ENCODE peak calls at places on chromosomes 3 and 15, in four cellular contexts. V is mesendoderm, F is HCT116, I is PC-3. U is an unnamed sample.
A peak's percentile ranks its signal among the peaks of the same experiment; 100 is the strongest.

GRCh38 chr3:125375950-125376679 is 990 bp upstream of the ZNF148 start:
- DNase-seq in V (no peak), F (no peak), I (peak; percentile 77), U (no peak)

GRCh38 chr3:12999147-13000140 is 73.8 kb downstream of the IQSEC1 start:
- DNase-seq in V (no peak), F (peak; percentile 74), I (no peak), U (peak; percentile 93)

GRCh38 chr3:136882575-136882974 is 20.6 kb downstream of the NCK1 start:
- DNase-seq in V (peak; percentile 19), F (no peak), I (no peak), U (no peak)

GRCh38 chr3:150401285-150401684 is 6.8 kb upstream of the TSC22D2 start:
- DNase-seq in V (no peak), F (no peak), I (no peak), U (no peak)

GRCh38 chr3:160012108-160012507 is 23.5 kb downstream of the IL12A start:
- DNase-seq in V (no peak), F (no peak), I (no peak), U (no peak)

GRCh38 chr15:48432688-48433087 is 101.5 kb downstream of the DUT start:
- DNase-seq in V (no peak), F (no peak), I (no peak), U (no peak)

GRCh38 chr3:124741027-124741426 is 10.8 kb downstream of the UMPS start:
- DNase-seq in V (no peak), F (no peak), I (peak; percentile 13), U (no peak)

GRCh38 chr3:115787818-115788217 is 164.5 kb downstream of the GAP43 start:
- DNase-seq in V (no peak), F (no peak), I (no peak), U (no peak)

GRCh38 chr3:195612075-195612800 is 28.5 kb upstream of the APOD start:
- DNase-seq in V (peak; percentile 42), F (no peak), I (no peak), U (peak; percentile 20)

GRCh38 chr15:56919708-56920637 is 1.5 kb downstream of the TCF12 start:
- DNase-seq in V (peak; percentile 79), F (no peak), I (peak; percentile 23), U (peak; percentile 28)

GRCh38 chr3:181711325-181712135 is at the start of gene SOX2:
- DNase-seq in V (peak; percentile 88), F (peak; percentile 38), I (peak; percentile 69), U (peak; percentile 48)

GRCh38 chr3:34793066-34793465 is 846.3 kb upstream of the ARPP21 start:
- DNase-seq in V (no peak), F (no peak), I (no peak), U (no peak)

GRCh38 chr3:104102386-104102785 is 1264.3 kb upstream of the ALCAM start:
- DNase-seq in V (peak; percentile 79), F (peak; percentile 45), I (peak; percentile 64), U (no peak)

GRCh38 chr3:129061888-129062834 is 1.6 kb downstream of the GP9 start:
- DNase-seq in V (no peak), F (no peak), I (no peak), U (no peak)

GRCh38 chr3:81920805-81921204 is 159.4 kb upstream of the GBE1 start:
- DNase-seq in V (no peak), F (no peak), I (no peak), U (no peak)

GRCh38 chr15:45228931-45229330 is 23.1 kb upstream of the SLC28A2 start:
- DNase-seq in V (no peak), F (no peak), I (no peak), U (no peak)

GRCh38 chr3:27031476-27031875 is 337.7 kb downstream of the NEK10 start:
- DNase-seq in V (no peak), F (no peak), I (no peak), U (no peak)

GRCh38 chr15:79896131-79896633 is 632 bp downstream of the MTHFS start:
- DNase-seq in V (no peak), F (no peak), I (no peak), U (no peak)

GRCh38 chr3:169846458-169847193 is 23.1 kb downstream of the LRRC31 start:
- DNase-seq in V (peak; percentile 60), F (peak; percentile 8), I (peak; percentile 92), U (no peak)

GRCh38 chr15:96170616-96171270 is 159.8 kb upstream of the NR2F2 start:
- DNase-seq in V (peak; percentile 83), F (no peak), I (no peak), U (no peak)

GRCh38 chr15:27358751-27359434 is 387.9 kb downstream of the GABRG3 start:
- DNase-seq in V (peak; percentile 48), F (no peak), I (peak; percentile 6), U (no peak)

GRCh38 chr3:43855674-43856299 is 165.0 kb downstream of the ABHD5 start:
- DNase-seq in V (peak; percentile 74), F (peak; percentile 27), I (peak; percentile 82), U (peak; percentile 70)

GRCh38 chr3:138890555-138891187 is 55.9 kb upstream of the PIK3CB start:
- DNase-seq in V (no peak), F (no peak), I (no peak), U (no peak)

GRCh38 chr3:129462365-129462968 is 22.4 kb downstream of the IFT122 start:
- DNase-seq in V (no peak), F (no peak), I (no peak), U (no peak)

GRCh38 chr3:130770637-130771036 is 24.0 kb upstream of the PIK3R4 start:
- DNase-seq in V (no peak), F (no peak), I (no peak), U (no peak)

GRCh38 chr15:81362790-81363189 is 11.2 kb downstream of the TMC3 start:
- DNase-seq in V (no peak), F (no peak), I (peak; percentile 19), U (no peak)

GRCh38 chr15:62495670-62496328 is 330.7 kb upstream of the C2CD4B start:
- DNase-seq in V (peak; percentile 35), F (no peak), I (no peak), U (peak; percentile 28)

GRCh38 chr3:170128977-170129431 is 52.5 kb downstream of the PHC3 start:
- DNase-seq in V (peak; percentile 44), F (no peak), I (peak; percentile 21), U (no peak)

DNA sequence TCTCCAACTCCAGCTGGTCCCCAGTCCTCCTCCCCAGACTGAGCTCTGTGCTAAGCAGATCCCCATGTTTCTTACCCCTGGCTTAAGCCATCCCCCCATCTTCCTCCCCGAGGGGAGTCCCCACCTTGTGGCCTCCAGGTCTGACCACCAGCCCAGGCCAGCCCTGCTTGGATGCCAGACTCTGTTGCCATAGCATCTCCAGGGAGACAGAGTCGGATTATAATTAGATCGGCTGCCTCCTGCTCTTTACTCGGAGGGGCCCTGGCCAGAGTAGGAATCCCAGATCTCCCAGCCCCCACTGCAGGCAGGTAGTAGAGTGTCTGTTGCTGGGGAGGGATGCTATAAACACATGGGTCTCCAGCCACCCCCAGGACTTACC is 2.4 kb downstream of the KLHDC8B start:
- DNase-seq in V (peak; percentile 62), F (no peak), I (no peak), U (no peak)
- H3K27ac ChIP-seq in V (peak overlapping the region; percentile 18), F (no peak overlapping the region), I (no peak overlapping the region), U (peak overlapping the region; percentile 88)

DNA sequence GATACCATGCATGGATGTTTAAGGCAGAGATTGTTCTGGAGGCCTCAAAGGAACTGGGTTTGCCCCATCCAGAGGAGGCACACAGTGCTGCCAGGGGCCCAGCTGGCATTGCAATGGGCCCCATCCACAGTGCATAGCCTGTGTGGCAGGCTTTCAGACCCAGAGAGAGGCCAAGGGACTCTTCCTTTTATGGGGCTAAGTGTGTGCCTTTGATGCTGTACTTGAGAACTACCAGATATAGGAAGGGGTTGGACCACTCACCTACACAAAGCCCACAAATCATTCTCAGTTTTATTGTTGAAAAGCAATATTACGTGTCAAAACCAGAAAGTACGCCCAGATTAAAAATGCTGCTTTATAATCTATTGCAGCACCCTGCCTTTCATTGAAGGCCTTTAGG is 134.9 kb downstream of the EPHB1 start:
- DNase-seq in V (no peak), F (no peak), I (no peak), U (no peak)
- H3K4me3 ChIP-seq in V (no peak overlapping the region), F (no peak overlapping the region), I (no peak overlapping the region), U (no peak overlapping the region)

DNA sequence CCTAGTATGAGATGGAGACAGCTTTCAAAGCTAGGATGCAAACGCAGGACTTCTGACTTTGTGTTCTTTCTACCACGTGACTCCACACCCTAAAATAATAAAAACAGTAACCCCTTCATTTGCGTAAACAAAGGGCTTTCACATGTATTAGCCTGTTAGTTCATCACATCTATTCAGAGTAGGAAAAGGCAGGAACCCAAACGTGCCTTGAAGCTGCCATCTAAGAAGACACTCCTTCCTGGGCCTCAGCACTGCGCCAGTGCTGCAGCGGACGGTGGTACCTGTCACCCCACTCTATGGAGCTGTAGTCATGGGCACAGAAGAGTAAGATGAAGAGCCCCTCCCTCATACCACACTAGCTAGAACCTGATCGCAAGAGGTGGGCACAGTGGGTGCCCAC is 34.3 kb downstream of the PLD1 start:
- DNase-seq in V (no peak), F (no peak), I (no peak), U (no peak)
- H3K27ac ChIP-seq in V (no peak overlapping the region), F (no peak overlapping the region), I (no peak overlapping the region), U (no peak overlapping the region)

GRCh38 chr3:49132073-49132436 is 795 bp downstream of the LAMB2 start:
- DNase-seq in V (no peak), F (no peak), I (no peak), U (no peak)
- H3K4me3 ChIP-seq in V (peak overlapping the region; percentile 88), F (peak overlapping the region; percentile 70), I (peak overlapping the region; percentile 91), U (peak overlapping the region; percentile 52)

DNA sequence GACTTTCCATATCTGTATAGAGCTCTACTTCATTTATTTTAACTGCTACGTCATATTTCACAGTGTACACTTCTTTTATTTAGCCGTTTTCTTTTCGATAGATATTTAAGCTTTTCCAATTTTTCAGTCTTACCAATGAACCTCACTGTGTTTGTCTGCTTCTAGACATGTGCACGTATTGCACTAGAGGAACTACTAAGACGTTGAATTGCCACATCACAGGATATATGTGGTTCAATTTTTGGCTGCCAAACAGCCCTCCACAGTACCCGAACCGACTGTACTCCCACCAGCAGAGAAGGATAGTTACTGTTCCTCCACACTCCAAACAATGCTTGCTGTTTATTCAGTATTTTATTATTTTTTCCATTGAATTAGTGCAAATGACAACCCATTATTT is 2.0 kb downstream of the NR1I2 start:
- DNase-seq in V (no peak), F (no peak), I (no peak), U (no peak)
- H3K27ac ChIP-seq in V (no peak overlapping the region), F (no peak overlapping the region), I (no peak overlapping the region), U (no peak overlapping the region)

GRCh38 chr3:56467108-56467507 is 1.2 kb downstream of the ERC2 start:
- DNase-seq in V (peak; percentile 99), F (no peak), I (peak; percentile 87), U (peak; percentile 70)
- H3K4me3 ChIP-seq in V (peak overlapping the region; percentile 78), F (no peak overlapping the region), I (peak overlapping the region; percentile 61), U (no peak overlapping the region)

GRCh38 chr15:88810449-88810848 is 7.2 kb downstream of the ACAN start:
- DNase-seq in V (peak; percentile 73), F (no peak), I (peak; percentile 53), U (no peak)
- H3K27ac ChIP-seq in V (no peak overlapping the region), F (no peak overlapping the region), I (no peak overlapping the region), U (no peak overlapping the region)

U was measured in transverse colon.